ENCODE peak calls at places on chromosomes 1 and 21, in eight cellular contexts. One of them, this sample, is unnamed.

GRCh38 chr1:111649648-111650047 is 30.1 kb downstream of the RAP1A start:
- DNase-seq in AG09319: no peak
- DNase-seq in esophagus squamous epithelium: no peak
- DNase-seq in tibial nerve: no peak
- DNase-seq in CD4-positive, alpha-beta T cell: no peak
- DNase-seq in MM.1S: no peak
- DNase-seq in cardiac fibroblast: no peak
- DNase-seq in heart right ventricle: no peak
- DNase-seq in this sample: no peak

GRCh38 chr1:236363237-236363636 is 30.8 kb upstream of the EDARADD start:
- DNase-seq in AG09319: no peak
- DNase-seq in esophagus squamous epithelium: no peak
- DNase-seq in tibial nerve: no peak
- DNase-seq in CD4-positive, alpha-beta T cell: no peak
- DNase-seq in MM.1S: no peak
- DNase-seq in cardiac fibroblast: no peak
- DNase-seq in heart right ventricle: no peak
- DNase-seq in this sample: no peak

GRCh38 chr1:29197590-29197924 is 15.9 kb upstream of the SRSF4 start:
- DNase-seq in AG09319: no peak
- DNase-seq in esophagus squamous epithelium: no peak
- DNase-seq in tibial nerve: no peak
- DNase-seq in CD4-positive, alpha-beta T cell: peak
- DNase-seq in MM.1S: peak
- DNase-seq in cardiac fibroblast: peak
- DNase-seq in heart right ventricle: no peak
- DNase-seq in this sample: no peak

GRCh38 chr1:215160351-215160750 is 77.8 kb downstream of the KCNK2 start:
- DNase-seq in AG09319: no peak
- DNase-seq in esophagus squamous epithelium: no peak
- DNase-seq in tibial nerve: no peak
- DNase-seq in CD4-positive, alpha-beta T cell: no peak
- DNase-seq in MM.1S: no peak
- DNase-seq in cardiac fibroblast: peak
- DNase-seq in heart right ventricle: no peak
- DNase-seq in this sample: no peak

GRCh38 chr1:36482724-36483388 is at the start of gene CSF3R:
- DNase-seq in AG09319: no peak
- DNase-seq in esophagus squamous epithelium: no peak
- DNase-seq in tibial nerve: no peak
- DNase-seq in CD4-positive, alpha-beta T cell: no peak
- DNase-seq in MM.1S: no peak
- DNase-seq in cardiac fibroblast: no peak
- DNase-seq in heart right ventricle: no peak
- DNase-seq in this sample: no peak

GRCh38 chr1:74468982-74469603 is 43.3 kb downstream of the LRRC53 start:
- DNase-seq in AG09319: peak
- DNase-seq in esophagus squamous epithelium: no peak
- DNase-seq in tibial nerve: no peak
- DNase-seq in CD4-positive, alpha-beta T cell: no peak
- DNase-seq in MM.1S: peak
- DNase-seq in cardiac fibroblast: peak
- DNase-seq in heart right ventricle: no peak
- DNase-seq in this sample: no peak

GRCh38 chr1:214864896-214865688 is 217.4 kb upstream of the KCNK2 start:
- DNase-seq in AG09319: peak
- DNase-seq in esophagus squamous epithelium: no peak
- DNase-seq in tibial nerve: no peak
- DNase-seq in CD4-positive, alpha-beta T cell: no peak
- DNase-seq in MM.1S: no peak
- DNase-seq in cardiac fibroblast: peak
- DNase-seq in heart right ventricle: no peak
- DNase-seq in this sample: no peak

GRCh38 chr1:183090386-183091006 is 67.3 kb downstream of the LAMC1 start:
- DNase-seq in AG09319: no peak
- DNase-seq in esophagus squamous epithelium: no peak
- DNase-seq in tibial nerve: peak
- DNase-seq in CD4-positive, alpha-beta T cell: no peak
- DNase-seq in MM.1S: no peak
- DNase-seq in cardiac fibroblast: peak
- DNase-seq in heart right ventricle: peak
- DNase-seq in this sample: no peak

GRCh38 chr1:22319608-22320007 is 132.0 kb upstream of the ZBTB40 start:
- DNase-seq in AG09319: no peak
- DNase-seq in esophagus squamous epithelium: no peak
- DNase-seq in tibial nerve: no peak
- DNase-seq in CD4-positive, alpha-beta T cell: no peak
- DNase-seq in MM.1S: no peak
- DNase-seq in cardiac fibroblast: no peak
- DNase-seq in heart right ventricle: no peak
- DNase-seq in this sample: no peak

GRCh38 chr1:54542962-54543539 is 5.0 kb upstream of the ACOT11 start:
- DNase-seq in AG09319: no peak
- DNase-seq in esophagus squamous epithelium: no peak
- DNase-seq in tibial nerve: no peak
- DNase-seq in CD4-positive, alpha-beta T cell: no peak
- DNase-seq in MM.1S: no peak
- DNase-seq in cardiac fibroblast: peak
- DNase-seq in heart right ventricle: no peak
- DNase-seq in this sample: no peak

GRCh38 chr1:114558548-114558947 is 22.9 kb downstream of the BCAS2 start:
- DNase-seq in AG09319: no peak
- DNase-seq in esophagus squamous epithelium: no peak
- DNase-seq in tibial nerve: no peak
- DNase-seq in CD4-positive, alpha-beta T cell: no peak
- DNase-seq in MM.1S: no peak
- DNase-seq in cardiac fibroblast: peak
- DNase-seq in heart right ventricle: no peak
- DNase-seq in this sample: no peak

GRCh38 chr1:199742547-199742946 is 285.0 kb upstream of the NR5A2 start:
- DNase-seq in AG09319: peak
- DNase-seq in esophagus squamous epithelium: no peak
- DNase-seq in tibial nerve: no peak
- DNase-seq in CD4-positive, alpha-beta T cell: no peak
- DNase-seq in MM.1S: no peak
- DNase-seq in cardiac fibroblast: peak
- DNase-seq in heart right ventricle: no peak
- DNase-seq in this sample: no peak

GRCh38 chr1:200912737-200913407 is 18.2 kb downstream of the INAVA start:
- DNase-seq in AG09319: no peak
- DNase-seq in esophagus squamous epithelium: no peak
- DNase-seq in tibial nerve: no peak
- DNase-seq in CD4-positive, alpha-beta T cell: no peak
- DNase-seq in MM.1S: no peak
- DNase-seq in cardiac fibroblast: no peak
- DNase-seq in heart right ventricle: no peak
- DNase-seq in this sample: no peak

GRCh38 chr1:36351222-36351977 is 28.0 kb upstream of the EVA1B start:
- DNase-seq in AG09319: peak
- DNase-seq in esophagus squamous epithelium: no peak
- DNase-seq in tibial nerve: no peak
- DNase-seq in CD4-positive, alpha-beta T cell: no peak
- DNase-seq in MM.1S: no peak
- DNase-seq in cardiac fibroblast: peak
- DNase-seq in heart right ventricle: no peak
- DNase-seq in this sample: no peak

GRCh38 chr1:210417881-210418280 is 89.2 kb downstream of the HHAT start:
- DNase-seq in AG09319: no peak
- DNase-seq in esophagus squamous epithelium: no peak
- DNase-seq in tibial nerve: no peak
- DNase-seq in CD4-positive, alpha-beta T cell: no peak
- DNase-seq in MM.1S: no peak
- DNase-seq in cardiac fibroblast: no peak
- DNase-seq in heart right ventricle: no peak
- DNase-seq in this sample: no peak

DNA sequence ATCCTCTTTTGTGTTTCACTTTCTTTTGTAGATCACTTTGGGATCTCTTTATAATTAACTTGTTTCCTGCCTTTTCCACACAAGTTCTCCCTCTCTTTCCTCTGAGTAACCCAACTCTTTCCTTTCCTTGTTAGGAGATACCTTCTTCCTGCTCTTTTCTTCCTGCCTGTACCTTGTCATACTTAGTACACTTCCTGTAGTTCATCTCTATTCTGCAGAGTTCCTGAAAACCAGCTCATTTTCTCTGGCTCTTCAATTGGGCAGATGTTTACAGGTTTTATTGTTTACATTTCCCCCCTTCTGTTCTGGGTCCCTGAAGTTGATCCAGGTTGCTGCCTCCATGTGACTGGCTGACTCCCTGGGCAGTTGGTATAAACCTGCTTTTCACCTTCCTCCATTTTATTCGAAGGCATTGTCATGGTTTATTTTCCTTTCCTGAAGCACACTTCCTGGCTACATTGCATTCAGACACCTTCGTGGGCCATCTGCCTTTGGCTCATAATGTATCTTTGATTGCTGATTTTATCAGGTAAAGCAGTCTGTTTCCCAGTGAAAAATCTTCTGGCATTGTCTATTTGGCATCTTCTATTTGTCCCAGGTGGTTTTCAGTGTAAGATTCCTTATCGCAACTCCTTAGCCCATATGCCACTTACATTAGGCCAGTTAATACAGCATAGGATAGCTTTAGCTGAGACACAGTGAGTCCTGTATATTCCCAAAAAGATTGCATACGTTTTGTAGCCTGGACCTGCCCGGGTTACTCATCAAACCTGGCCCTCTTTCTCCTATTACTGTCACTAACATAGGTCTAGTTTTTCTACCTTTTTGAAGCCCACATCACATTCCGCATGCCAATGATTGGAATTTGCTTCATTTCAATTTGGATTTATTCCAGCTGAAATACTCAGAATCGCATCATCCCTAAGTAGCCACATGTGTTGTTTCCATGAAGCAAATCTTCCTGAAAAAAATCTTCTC is 15.4 kb downstream of the CTH start:
- DNase-seq in AG09319: no peak
- DNase-seq in esophagus squamous epithelium: no peak
- DNase-seq in tibial nerve: no peak
- DNase-seq in CD4-positive, alpha-beta T cell: no peak
- DNase-seq in MM.1S: no peak
- DNase-seq in cardiac fibroblast: no peak
- DNase-seq in heart right ventricle: no peak
- DNase-seq in this sample: no peak
- TF ChIP-seq CTCF in AG09319: no peak
- TF ChIP-seq CTCF in esophagus squamous epithelium: no peak
- TF ChIP-seq CTCF in tibial nerve: no peak
- TF ChIP-seq CTCF in CD4-positive, alpha-beta T cell: no peak
- TF ChIP-seq CTCF in MM.1S: no peak
- TF ChIP-seq CTCF in cardiac fibroblast: no peak
- TF ChIP-seq CTCF in heart right ventricle: no peak
- TF ChIP-seq CTCF in this sample: no peak

GRCh38 chr21:41803316-41803715 is 36.5 kb upstream of the RIPK4 start:
- DNase-seq in AG09319: no peak
- DNase-seq in esophagus squamous epithelium: no peak
- DNase-seq in tibial nerve: no peak
- DNase-seq in CD4-positive, alpha-beta T cell: no peak
- DNase-seq in MM.1S: no peak
- DNase-seq in cardiac fibroblast: no peak
- DNase-seq in heart right ventricle: no peak
- DNase-seq in this sample: no peak
- TF ChIP-seq CTCF in AG09319: no peak
- TF ChIP-seq CTCF in esophagus squamous epithelium: no peak
- TF ChIP-seq CTCF in tibial nerve: no peak
- TF ChIP-seq CTCF in CD4-positive, alpha-beta T cell: no peak
- TF ChIP-seq CTCF in MM.1S: no peak
- TF ChIP-seq CTCF in cardiac fibroblast: no peak
- TF ChIP-seq CTCF in heart right ventricle: no peak
- TF ChIP-seq CTCF in this sample: no peak

GRCh38 chr1:49765034-49765433 is 258.7 kb downstream of the AGBL4 start:
- DNase-seq in AG09319: no peak
- DNase-seq in esophagus squamous epithelium: no peak
- DNase-seq in tibial nerve: no peak
- DNase-seq in CD4-positive, alpha-beta T cell: no peak
- DNase-seq in MM.1S: peak
- DNase-seq in cardiac fibroblast: no peak
- DNase-seq in heart right ventricle: no peak
- DNase-seq in this sample: no peak
- TF ChIP-seq CTCF in AG09319: no peak
- TF ChIP-seq CTCF in esophagus squamous epithelium: no peak
- TF ChIP-seq CTCF in tibial nerve: no peak
- TF ChIP-seq CTCF in CD4-positive, alpha-beta T cell: no peak
- TF ChIP-seq CTCF in MM.1S: peak
- TF ChIP-seq CTCF in cardiac fibroblast: no peak
- TF ChIP-seq CTCF in heart right ventricle: no peak
- TF ChIP-seq CTCF in this sample: no peak

GRCh38 chr1:9182784-9183257 is 51.8 kb upstream of the H6PD start:
- DNase-seq in AG09319: no peak
- DNase-seq in esophagus squamous epithelium: no peak
- DNase-seq in tibial nerve: no peak
- DNase-seq in CD4-positive, alpha-beta T cell: no peak
- DNase-seq in MM.1S: no peak
- DNase-seq in cardiac fibroblast: no peak
- DNase-seq in heart right ventricle: no peak
- DNase-seq in this sample: no peak

GRCh38 chr1:9183898-9184297 is 50.7 kb upstream of the H6PD start:
- DNase-seq in AG09319: no peak
- DNase-seq in esophagus squamous epithelium: no peak
- DNase-seq in tibial nerve: no peak
- DNase-seq in CD4-positive, alpha-beta T cell: no peak
- DNase-seq in MM.1S: no peak
- DNase-seq in cardiac fibroblast: no peak
- DNase-seq in heart right ventricle: no peak
- DNase-seq in this sample: no peak

GRCh38 chr1:9183441-9183840 is 51.1 kb upstream of the H6PD start:
- DNase-seq in AG09319: no peak
- DNase-seq in esophagus squamous epithelium: no peak
- DNase-seq in tibial nerve: no peak
- DNase-seq in CD4-positive, alpha-beta T cell: no peak
- DNase-seq in MM.1S: no peak
- DNase-seq in cardiac fibroblast: no peak
- DNase-seq in heart right ventricle: no peak
- DNase-seq in this sample: no peak

GRCh38 chr1:9181176-9181906 is 52.4 kb upstream of the GPR157 start:
- DNase-seq in AG09319: no peak
- DNase-seq in esophagus squamous epithelium: no peak
- DNase-seq in tibial nerve: peak
- DNase-seq in CD4-positive, alpha-beta T cell: peak
- DNase-seq in MM.1S: peak
- DNase-seq in cardiac fibroblast: peak
- DNase-seq in heart right ventricle: peak
- DNase-seq in this sample: peak

DNA sequence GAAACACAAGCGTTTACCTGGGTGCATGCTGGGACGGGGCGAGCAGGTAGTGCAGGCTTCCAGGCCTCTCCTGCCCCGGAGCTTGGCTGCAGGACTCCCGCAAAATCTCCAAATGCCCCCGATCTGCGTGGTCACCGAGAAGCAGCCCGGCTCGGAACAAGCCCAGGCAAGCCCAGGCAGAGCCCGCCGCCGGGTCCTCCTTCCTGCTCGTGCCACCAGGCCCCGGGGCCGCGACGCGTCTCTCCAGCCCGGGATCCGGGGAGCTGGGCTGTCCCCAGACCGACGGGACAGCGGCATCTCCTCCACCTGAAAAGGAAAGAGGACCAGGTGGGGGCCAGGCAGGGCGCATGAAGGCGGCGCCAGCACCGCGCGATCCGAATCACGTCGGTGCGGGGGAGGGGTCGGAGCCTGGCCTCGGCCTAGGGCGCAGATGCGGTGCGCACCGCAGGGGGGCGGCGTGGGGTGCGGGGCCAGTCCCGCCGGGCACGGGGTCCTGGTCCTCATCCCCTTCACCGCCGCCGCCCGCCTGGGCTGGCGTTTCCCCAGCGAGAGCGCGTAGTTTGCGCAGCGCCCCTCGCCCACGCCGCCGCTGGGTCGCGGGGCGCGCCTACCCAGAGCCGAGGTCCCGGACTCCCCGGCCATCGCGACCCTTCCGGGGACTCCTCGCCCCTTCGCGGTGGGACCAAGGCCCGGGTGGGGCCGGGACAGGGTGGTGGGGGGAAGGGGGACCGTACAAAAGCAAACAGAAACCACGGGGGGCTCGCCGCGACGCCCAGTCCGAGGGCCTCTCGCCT is 52.4 kb upstream of the H6PD start:
- DNase-seq in AG09319: no peak
- DNase-seq in esophagus squamous epithelium: no peak
- DNase-seq in tibial nerve: no peak
- DNase-seq in CD4-positive, alpha-beta T cell: no peak
- DNase-seq in MM.1S: peak
- DNase-seq in cardiac fibroblast: peak
- DNase-seq in heart right ventricle: peak
- DNase-seq in this sample: no peak
- TF ChIP-seq CTCF in AG09319: no peak
- TF ChIP-seq CTCF in esophagus squamous epithelium: peak
- TF ChIP-seq CTCF in tibial nerve: peak
- TF ChIP-seq CTCF in CD4-positive, alpha-beta T cell: no peak
- TF ChIP-seq CTCF in MM.1S: peak
- TF ChIP-seq CTCF in cardiac fibroblast: no peak
- TF ChIP-seq CTCF in heart right ventricle: no peak
- TF ChIP-seq CTCF in this sample: no peak